ENCODE peak calls at places on chromosome 13, in six cellular contexts. I is K562, U is HepG2, C is GM12891, T is GM12878, D is H1. W is an unnamed sample.

GRCh38 chr13:22128413-22129198 is 457.7 kb downstream of the FGF9 start:
- DNase-seq in I (no peak), U (no peak), C (no peak), T (no peak), D (no peak), W (no peak)

GRCh38 chr13:63540042-63540441 is 2124.4 kb upstream of the PCDH20 start:
- DNase-seq in I (no peak), U (no peak), C (no peak), T (no peak), D (no peak), W (no peak)

GRCh38 chr13:42615691-42616090 is 41.7 kb downstream of the TNFSF11 start:
- DNase-seq in I (peak), U (no peak), C (no peak), T (no peak), D (no peak), W (no peak)

GRCh38 chr13:29382021-29382420 is 213.5 kb downstream of the SLC7A1 start:
- DNase-seq in I (no peak), U (no peak), C (no peak), T (no peak), D (no peak), W (no peak)

GRCh38 chr13:79440958-79441553 is 35.0 kb upstream of the RBM26 start:
- DNase-seq in I (no peak), U (no peak), C (no peak), T (no peak), D (no peak), W (no peak)

GRCh38 chr13:112183544-112184145 is 116.7 kb downstream of the SOX1 start:
- DNase-seq in I (no peak), U (no peak), C (no peak), T (no peak), D (no peak), W (no peak)

GRCh38 chr13:29435125-29435911 is 160.2 kb downstream of the SLC7A1 start:
- DNase-seq in I (no peak), U (no peak), C (no peak), T (no peak), D (no peak), W (no peak)

GRCh38 chr13:87779451-87779850 is 108.3 kb downstream of the SLITRK5 start:
- DNase-seq in I (no peak), U (no peak), C (no peak), T (no peak), D (no peak), W (no peak)

GRCh38 chr13:79625517-79625916 is 144.6 kb downstream of the NDFIP2 start:
- DNase-seq in I (no peak), U (no peak), C (no peak), T (no peak), D (no peak), W (no peak)

GRCh38 chr13:105410602-105411001 is 1124.9 kb downstream of the EFNB2 start:
- DNase-seq in I (peak), U (peak), C (no peak), T (no peak), D (peak), W (no peak)

GRCh38 chr13:36975172-36975571 is 24.0 kb downstream of the ALG5 start:
- DNase-seq in I (no peak), U (no peak), C (no peak), T (no peak), D (no peak), W (no peak)

DNA sequence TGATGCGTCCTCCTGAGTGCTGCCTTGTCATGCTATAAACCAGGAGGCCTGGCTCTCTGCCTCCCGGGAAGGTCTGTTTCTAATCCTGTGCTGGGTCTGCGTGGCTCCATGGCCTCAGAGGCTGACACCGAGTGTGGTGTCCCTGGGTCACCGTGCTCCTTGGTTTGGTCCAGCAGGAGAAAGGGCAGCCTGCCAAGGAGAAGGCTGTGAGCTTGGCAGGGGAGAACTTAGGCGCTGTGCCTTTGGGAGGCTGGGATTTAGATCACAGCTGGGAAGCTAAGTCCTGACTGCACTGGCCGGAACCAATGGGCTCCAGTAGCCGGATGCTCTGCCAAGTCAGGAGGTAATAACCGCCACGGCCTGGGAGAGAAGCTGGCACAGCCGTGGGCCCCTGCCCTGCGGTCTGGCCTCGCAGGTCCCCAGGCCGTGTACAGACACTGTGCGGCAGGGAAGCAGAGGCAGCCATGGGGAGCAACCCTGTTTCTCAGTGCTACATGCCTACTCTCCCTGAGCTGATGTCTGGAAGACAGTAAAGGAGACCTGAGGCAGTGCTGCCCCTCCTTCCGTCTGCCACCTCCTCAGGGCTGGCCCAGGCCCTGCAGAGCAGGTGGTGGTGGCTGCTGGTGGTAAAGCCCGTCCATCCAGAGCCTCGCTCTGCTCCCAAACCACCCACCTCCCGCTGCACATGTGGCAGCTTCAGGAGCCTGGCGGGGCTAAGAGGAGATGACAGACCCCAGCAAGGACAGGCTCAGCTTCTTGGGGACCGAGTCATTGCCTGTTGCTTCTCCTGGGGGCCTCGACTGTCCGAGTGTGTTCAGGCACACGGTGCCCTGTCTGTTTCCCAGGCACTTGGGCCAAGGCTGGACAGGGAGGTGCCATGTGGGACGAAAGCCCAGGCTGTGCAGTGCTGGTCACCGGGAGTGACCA is 44.9 kb downstream of the C13orf46 start:
- DNase-seq in I (no peak), U (no peak), C (no peak), T (no peak), D (no peak), W (no peak)
- TF ChIP-seq TAF1 in I (no peak), U (no peak), C (no peak), T (no peak), D (no peak), W (no peak)

GRCh38 chr13:110471833-110472162 is 89.7 kb downstream of the RAB20 start:
- DNase-seq in I (peak), U (no peak), C (peak), T (peak), D (no peak), W (peak)
- TF ChIP-seq POLR2AphosphoS5 in I (no peak), U (no peak), C (peak), T (peak), D (no peak), W (peak)

DNA sequence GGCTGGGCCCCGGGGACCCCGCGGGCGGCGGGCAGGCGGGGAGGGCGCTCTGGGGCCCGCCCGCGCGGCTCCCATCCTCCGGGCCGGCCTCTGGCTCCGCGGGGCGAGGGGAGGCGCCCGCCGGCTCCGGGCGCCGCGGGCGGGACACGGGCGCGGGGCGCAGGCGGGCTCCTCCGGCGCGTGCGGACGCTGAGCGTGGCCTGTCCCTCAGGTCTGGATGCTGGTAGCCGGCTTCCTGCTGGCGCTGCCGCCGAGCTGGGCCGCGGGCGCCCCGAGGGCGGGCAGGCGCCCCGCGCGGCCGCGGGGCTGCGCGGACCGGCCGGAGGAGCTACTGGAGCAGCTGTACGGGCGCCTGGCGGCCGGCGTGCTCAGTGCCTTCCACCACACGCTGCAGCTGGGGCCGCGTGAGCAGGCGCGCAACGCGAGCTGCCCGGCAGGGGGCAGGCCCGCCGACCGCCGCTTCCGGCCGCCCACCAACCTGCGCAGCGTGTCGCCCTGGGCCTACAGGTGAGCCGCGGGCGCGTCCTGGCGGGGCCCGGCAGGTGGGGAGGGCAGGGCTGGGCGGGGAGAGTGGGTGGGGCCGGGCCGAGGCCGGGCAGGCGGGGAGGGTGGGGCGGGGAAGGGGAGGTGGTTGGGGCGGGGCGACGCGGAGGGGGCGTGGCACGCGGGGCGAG is 423 bp downstream of the IL17D start:
- DNase-seq in I (peak), U (peak), C (peak), T (peak), D (peak), W (peak)
- TF ChIP-seq POLR2A in I (no peak), U (peak), C (no peak), T (peak), D (peak), W (peak)

GRCh38 chr13:25080773-25081172 is 15.2 kb upstream of the PABPC3 start:
- DNase-seq in I (peak), U (no peak), C (no peak), T (no peak), D (no peak), W (no peak)
- TF ChIP-seq TAF1 in I (no peak), U (no peak), C (no peak), T (no peak), D (no peak), W (no peak)

GRCh38 chr13:77859450-77859849 is 59.2 kb downstream of the EDNRB start:
- DNase-seq in I (no peak), U (no peak), C (no peak), T (no peak), D (no peak), W (no peak)
- TF ChIP-seq POLR2AphosphoS5 in I (no peak), U (no peak), C (no peak), T (no peak), D (no peak), W (no peak)

GRCh38 chr13:45341799-45342584 is 1.0 kb upstream of the TPT1 start:
- DNase-seq in I (peak), U (no peak), C (no peak), T (no peak), D (no peak), W (no peak)

GRCh38 chr13:45339867-45340266 is 1.1 kb downstream of the TPT1 start:
- DNase-seq in I (no peak), U (no peak), C (no peak), T (no peak), D (no peak), W (no peak)

GRCh38 chr13:45339399-45339798 is 1.6 kb downstream of the TPT1 start:
- DNase-seq in I (no peak), U (no peak), C (no peak), T (no peak), D (no peak), W (no peak)

GRCh38 chr13:45341034-45341798 is at the start of gene TPT1:
- DNase-seq in I (peak), U (peak), C (peak), T (peak), D (peak), W (peak)

DNA sequence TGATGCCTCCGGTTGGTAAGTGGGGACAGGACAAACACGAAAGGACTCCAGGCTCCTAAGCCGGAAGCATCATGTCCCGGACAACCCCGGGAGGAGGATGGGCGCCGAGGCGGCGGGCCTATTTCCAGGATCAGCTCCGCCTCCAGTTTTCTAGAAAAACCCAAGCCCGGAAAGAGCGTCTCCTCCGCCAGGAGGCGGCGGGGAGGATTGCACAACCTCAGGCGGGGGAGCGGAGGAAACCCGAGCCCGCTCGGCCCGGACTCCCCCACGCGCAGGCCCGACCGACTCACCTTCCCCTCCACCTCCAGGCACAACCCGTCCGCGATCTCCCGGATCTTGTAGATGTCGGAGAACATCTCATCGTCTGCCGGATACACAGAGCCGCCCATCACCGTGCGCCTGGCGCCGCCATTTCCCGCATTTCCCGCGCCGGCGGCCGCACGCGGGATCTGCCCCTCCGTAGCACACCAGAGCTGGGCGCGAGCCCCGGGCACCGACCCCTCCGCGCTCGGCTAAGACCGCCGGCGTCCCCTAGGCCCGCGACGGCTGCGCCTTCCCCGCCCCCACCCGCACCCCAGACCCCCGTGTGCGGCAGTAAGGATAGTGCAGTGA is 455 bp downstream of the TPT1 start:
- DNase-seq in I (peak), U (peak), C (peak), T (no peak), D (peak), W (peak)
- TF ChIP-seq POLR2A in I (peak), U (no peak), C (no peak), T (no peak), D (no peak), W (no peak)

GRCh38 chr13:102838273-102838672 is 7.6 kb upstream of the ERCC5 start:
- DNase-seq in I (no peak), U (no peak), C (no peak), T (no peak), D (no peak), W (no peak)
- TF ChIP-seq TAF1 in I (no peak), U (no peak), C (no peak), T (no peak), D (no peak), W (no peak)

GRCh38 chr13:94061316-94061715 is 418.2 kb downstream of the DCT start:
- DNase-seq in I (no peak), U (no peak), C (no peak), T (no peak), D (no peak), W (no peak)
- TF ChIP-seq POLR2AphosphoS5 in I (no peak), U (no peak), C (no peak), T (no peak), D (no peak), W (no peak)